ENCODE peak calls at places on chromosomes 13 and 19, in five cellular contexts. K is aorta; Q is anterior cingulate cortex; N is activated T-cell treated with anti-CD3 and anti-CD28 coated beads, Interleukin-2, amount 50 U/mL, for 72 hours; I is stimulated activated CD8-positive, alpha-beta memory T cell treated with anti-CD3 and anti-CD28 coated beads, Interleukin-7, amount 100 ng/mL, for 48 hours. H is an unnamed sample.
A peak's percentile ranks its signal among the peaks of the same experiment; 100 is the strongest.

GRCh38 chr19:48510421-48511268 is 990 bp downstream of the LMTK3 start:
- DNase-seq in K (peak; percentile 85), Q (peak; percentile 74), N (peak; percentile 79), I (no peak), H (peak; percentile 82)

GRCh38 chr13:114146173-114146572 is 13.8 kb upstream of the RASA3 start:
- DNase-seq in K (no peak), Q (no peak), N (no peak), I (no peak), H (peak; percentile 44)

GRCh38 chr13:106348032-106348431 is 187.4 kb downstream of the EFNB2 start:
- DNase-seq in K (no peak), Q (no peak), N (no peak), I (no peak), H (no peak)

GRCh38 chr19:56639217-56639616 is 3.7 kb upstream of the SMIM17 start:
- DNase-seq in K (no peak), Q (no peak), N (no peak), I (no peak), H (no peak)

GRCh38 chr13:110306340-110306959 is 507 bp downstream of the COL4A1 start:
- DNase-seq in K (no peak), Q (no peak), N (no peak), I (no peak), H (peak; percentile 80)

GRCh38 chr13:93304868-93305613 is 78.4 kb downstream of the GPC6 start:
- DNase-seq in K (no peak), Q (no peak), N (no peak), I (no peak), H (no peak)

GRCh38 chr19:36225219-36225892 is 10.4 kb downstream of the ZNF146 start:
- DNase-seq in K (no peak), Q (no peak), N (no peak), I (no peak), H (no peak)

GRCh38 chr13:101489635-101490034 is 37.2 kb downstream of the ITGBL1 start:
- DNase-seq in K (no peak), Q (no peak), N (no peak), I (no peak), H (no peak)

GRCh38 chr13:109243311-109243951 is 543.0 kb downstream of the IRS2 start:
- DNase-seq in K (no peak), Q (no peak), N (no peak), I (no peak), H (no peak)

GRCh38 chr13:59182241-59182640 is 981.5 kb downstream of the DIAPH3 start:
- DNase-seq in K (no peak), Q (no peak), N (no peak), I (no peak), H (no peak)

GRCh38 chr19:347946-348861 is 3.6 kb upstream of the MIER2 start:
- DNase-seq in K (peak; percentile 44), Q (no peak), N (no peak), I (no peak), H (peak; percentile 57)

GRCh38 chr19:28242317-28242927 is 970.5 kb downstream of the UQCRFS1 start:
- DNase-seq in K (no peak), Q (no peak), N (peak; percentile 28), I (no peak), H (no peak)

GRCh38 chr19:47714339-47714738 is 1.1 kb downstream of the EHD2 start:
- DNase-seq in K (no peak), Q (no peak), N (no peak), I (no peak), H (no peak)

GRCh38 chr19:38679839-38680238 is 32.4 kb downstream of the ACTN4 start:
- DNase-seq in K (no peak), Q (no peak), N (no peak), I (no peak), H (no peak)